ENCODE peak calls at places on chromosome 20, in ten cellular contexts. B is dorsolateral prefrontal cortex, U is HFFc6, S is nephron progenitor cell, F is A549, D is chondrocyte, P is cardiac muscle cell, G is colonic mucosa, Y is right atrium auricular region, L is Peyer's patch. W is an unnamed sample.

GRCh38 chr20:20201124-20201523 is 148.8 kb downstream of the CFAP61 start:
- DNase-seq in B (no peak), U (no peak), S (no peak), F (no peak), D (no peak), P (no peak), G (no peak), Y (no peak), L (no peak), W (no peak)

GRCh38 chr20:57064836-57065235 is 201.6 kb downstream of the BMP7 start:
- DNase-seq in B (no peak), U (no peak), S (no peak), F (no peak), D (peak; percentile 26), P (no peak), G (no peak), Y (no peak), L (no peak), W (no peak)

GRCh38 chr20:35739294-35740163 is 2.5 kb downstream of the RBM39 start:
- DNase-seq in B (no peak), U (peak; percentile 66), S (no peak), F (peak; percentile 41), D (no peak), P (no peak), G (no peak), Y (no peak), L (no peak), W (no peak)

GRCh38 chr20:48723308-48724264 is 104.2 kb downstream of the PREX1 start:
- DNase-seq in B (peak; percentile 93), U (no peak), S (peak; percentile 28), F (no peak), D (peak; percentile 32), P (no peak), G (no peak), Y (peak; percentile 64), L (peak; percentile 68), W (no peak)

GRCh38 chr20:58642465-58642864 is 8.6 kb upstream of the STX16 start:
- DNase-seq in B (no peak), U (no peak), S (no peak), F (no peak), D (no peak), P (no peak), G (no peak), Y (no peak), L (no peak), W (no peak)

GRCh38 chr20:61762208-61762710 is 303.4 kb downstream of the TAF4 start:
- DNase-seq in B (peak; percentile 32), U (no peak), S (no peak), F (no peak), D (no peak), P (no peak), G (no peak), Y (no peak), L (no peak), W (no peak)

GRCh38 chr20:17227199-17227535 is 327 bp downstream of the PCSK2 start:
- DNase-seq in B (no peak), U (no peak), S (no peak), F (no peak), D (no peak), P (peak; percentile 11), G (no peak), Y (no peak), L (no peak), W (no peak)

GRCh38 chr20:8837396-8837795 is 231.5 kb upstream of the PLCB4 start:
- DNase-seq in B (no peak), U (peak; percentile 78), S (no peak), F (peak; percentile 54), D (no peak), P (no peak), G (no peak), Y (no peak), L (no peak), W (no peak)

GRCh38 chr20:40980828-40981310 is 47.8 kb upstream of the TOP1 start:
- DNase-seq in B (no peak), U (no peak), S (no peak), F (no peak), D (no peak), P (no peak), G (no peak), Y (no peak), L (no peak), W (no peak)

GRCh38 chr20:40983898-40984297 is 44.7 kb upstream of the TOP1 start:
- DNase-seq in B (no peak), U (no peak), S (no peak), F (no peak), D (no peak), P (no peak), G (no peak), Y (no peak), L (no peak), W (no peak)

GRCh38 chr20:40984496-40984895 is 44.1 kb upstream of the TOP1 start:
- DNase-seq in B (no peak), U (no peak), S (no peak), F (no peak), D (no peak), P (no peak), G (no peak), Y (no peak), L (peak; percentile 10), W (no peak)

GRCh38 chr20:40980106-40980827 is 48.4 kb upstream of the TOP1 start:
- DNase-seq in B (no peak), U (no peak), S (no peak), F (no peak), D (no peak), P (no peak), G (no peak), Y (no peak), L (peak; percentile 3), W (no peak)

DNA sequence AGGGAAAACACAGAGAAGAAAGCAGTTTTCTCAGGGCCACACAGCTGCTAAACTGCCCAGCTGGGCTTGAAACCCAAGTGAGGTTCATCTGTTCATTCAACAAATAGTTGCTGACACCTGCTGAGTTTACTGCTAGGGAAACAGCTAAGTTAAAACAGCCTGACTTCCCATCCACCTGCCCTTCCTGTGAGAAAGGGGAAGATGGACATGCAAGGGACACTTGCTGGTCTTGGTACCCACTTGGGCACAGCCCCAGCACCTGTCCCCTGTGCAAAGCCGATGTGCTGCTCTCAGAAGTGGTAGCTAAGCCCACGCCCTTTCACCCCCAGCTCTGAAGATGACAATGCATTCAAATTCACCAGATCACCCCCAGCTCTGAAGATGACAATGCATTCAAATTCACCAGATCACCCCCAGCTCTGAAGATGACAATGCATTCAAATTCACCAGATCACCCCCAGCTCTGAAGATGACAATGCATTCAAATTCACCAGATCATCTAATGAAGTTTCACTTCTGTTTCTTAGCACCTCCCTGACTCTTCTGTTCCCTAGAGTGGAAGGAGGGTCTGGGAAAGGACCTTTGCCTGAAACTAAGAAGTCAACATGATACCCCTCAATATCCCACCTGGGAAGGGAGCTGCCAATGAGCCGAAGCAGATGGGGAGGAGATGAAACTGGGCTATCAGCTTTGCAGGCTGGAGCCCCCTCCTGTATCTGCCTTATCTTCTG is 46.0 kb upstream of the TOP1 start:
- DNase-seq in B (no peak), U (no peak), S (no peak), F (no peak), D (no peak), P (no peak), G (no peak), Y (no peak), L (peak; percentile 16), W (no peak)
- TF ChIP-seq CTCF in B (no peak), U (no peak), S (no peak), F (no peak), D (no peak), P (no peak), G (no peak), Y (no peak), L (no peak), W (no peak)

DNA sequence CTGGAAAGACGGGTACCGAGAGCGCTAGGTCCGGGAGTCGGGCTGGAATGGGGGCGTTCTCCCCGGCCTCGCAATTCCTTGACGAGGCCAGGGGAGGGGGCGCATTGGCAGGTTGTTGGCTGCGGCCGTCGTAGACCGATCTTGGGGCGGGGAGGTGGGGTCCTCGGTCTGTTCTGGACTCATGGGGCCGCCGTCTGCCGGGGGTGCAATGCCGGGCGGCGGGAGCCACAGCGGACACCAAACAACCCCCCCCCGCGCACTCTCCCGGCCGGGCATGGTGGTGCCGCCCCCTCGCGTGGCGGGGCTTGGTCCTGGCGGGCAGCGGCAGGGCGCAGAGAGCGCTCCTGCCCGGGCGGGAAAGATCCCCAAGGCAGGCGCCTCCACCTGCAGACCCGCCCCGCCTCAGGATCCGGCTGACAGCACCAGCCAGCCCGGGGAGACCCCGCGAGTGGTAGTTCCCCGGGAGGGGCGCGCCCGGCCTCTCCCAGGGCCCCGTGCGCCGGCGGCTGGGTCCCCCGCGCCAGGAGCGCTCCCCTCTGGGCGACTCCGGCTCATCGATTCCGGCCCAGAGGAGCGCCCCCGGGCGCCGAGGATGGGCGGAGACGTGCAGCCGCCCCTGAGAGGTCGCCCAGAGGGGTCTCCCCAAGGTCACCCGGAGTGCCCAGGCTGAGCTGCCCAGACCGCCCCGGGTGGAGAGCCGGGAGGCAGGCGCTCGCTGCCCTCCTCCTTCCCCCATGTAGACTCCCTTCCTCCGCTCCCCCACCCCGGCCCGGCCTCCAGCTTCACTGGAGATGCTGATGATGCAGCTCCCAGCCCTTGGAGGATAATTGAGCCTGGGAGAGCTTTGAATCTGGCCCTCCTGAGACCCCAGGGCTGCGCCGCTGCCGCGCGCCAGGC is 709 bp downstream of the PPP1R16B start:
- DNase-seq in B (no peak), U (no peak), S (peak; percentile 46), F (no peak), D (no peak), P (peak; percentile 9), G (no peak), Y (no peak), L (peak; percentile 59), W (peak; percentile 51)
- TF ChIP-seq CTCF in B (peak; percentile 12), U (no peak), S (no peak), F (peak; percentile 14), D (peak; percentile 27), P (no peak), G (no peak), Y (no peak), L (no peak), W (no peak)

DNA sequence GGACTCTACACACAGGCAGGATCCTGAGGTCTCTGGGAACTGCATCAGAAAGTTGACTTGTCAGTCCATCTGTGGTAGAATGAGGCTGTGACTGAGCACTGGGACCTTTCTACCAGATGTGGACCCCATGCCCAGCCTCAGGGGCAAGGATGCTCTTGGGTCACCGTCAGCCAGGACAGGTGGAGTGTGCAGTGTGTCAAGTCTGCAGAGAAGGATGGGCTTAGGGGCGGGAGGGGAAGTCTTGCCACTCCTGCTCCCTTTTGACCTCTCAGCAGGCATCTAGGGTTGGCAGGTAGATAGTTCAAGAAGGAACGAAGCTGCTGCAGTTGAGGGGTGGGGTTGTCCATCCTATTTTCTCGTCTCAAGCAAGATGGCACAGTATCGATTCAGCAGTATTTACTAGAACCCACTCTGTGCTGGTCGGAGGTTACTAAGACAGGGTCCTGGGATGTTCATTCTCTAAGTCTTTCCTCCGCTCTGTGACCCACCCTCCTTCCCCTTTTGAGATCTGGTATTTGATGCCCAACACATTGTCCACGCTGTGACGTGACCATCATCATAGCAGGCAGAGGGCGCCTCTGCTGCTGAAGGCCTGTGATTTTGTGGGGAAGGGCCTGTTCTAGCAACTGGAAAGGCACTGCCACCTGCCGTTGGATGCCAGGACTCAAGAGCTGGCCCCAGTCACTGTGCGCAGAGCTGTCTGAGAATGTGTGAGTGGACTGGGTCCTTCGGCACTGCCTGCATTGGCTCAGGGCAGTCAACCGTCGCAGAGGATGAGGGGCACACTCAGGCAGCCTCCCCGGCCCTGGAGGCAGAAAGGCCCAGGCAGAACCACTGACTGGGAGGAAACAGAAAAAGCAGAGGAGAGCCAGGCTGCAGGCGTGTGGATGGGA is 23.2 kb downstream of the RBCK1 start:
- DNase-seq in B (peak; percentile 85), U (peak; percentile 61), S (peak; percentile 54), F (peak; percentile 95), D (no peak), P (peak; percentile 73), G (peak; percentile 41), Y (no peak), L (peak; percentile 36), W (no peak)
- TF ChIP-seq CTCF in B (peak; percentile 86), U (peak; percentile 76), S (peak; percentile 44), F (peak; percentile 99), D (peak; percentile 82), P (peak; percentile 55), G (peak; percentile 33), Y (peak; percentile 78), L (peak; percentile 71), W (no peak)

GRCh38 chr20:25302596-25302995 is 54.7 kb downstream of the PYGB start:
- DNase-seq in B (no peak), U (no peak), S (no peak), F (no peak), D (no peak), P (no peak), G (no peak), Y (no peak), L (no peak), W (no peak)

GRCh38 chr20:25301357-25301920 is 53.6 kb downstream of the PYGB start:
- DNase-seq in B (no peak), U (no peak), S (no peak), F (no peak), D (no peak), P (no peak), G (no peak), Y (no peak), L (no peak), W (no peak)

GRCh38 chr20:25303292-25304024 is 55.6 kb downstream of the PYGB start:
- DNase-seq in B (no peak), U (no peak), S (no peak), F (no peak), D (no peak), P (no peak), G (no peak), Y (no peak), L (no peak), W (no peak)

GRCh38 chr20:25306991-25307903 is 59.4 kb downstream of the PYGB start:
- DNase-seq in B (peak; percentile 25), U (no peak), S (no peak), F (no peak), D (peak; percentile 64), P (no peak), G (no peak), Y (no peak), L (no peak), W (no peak)

DNA sequence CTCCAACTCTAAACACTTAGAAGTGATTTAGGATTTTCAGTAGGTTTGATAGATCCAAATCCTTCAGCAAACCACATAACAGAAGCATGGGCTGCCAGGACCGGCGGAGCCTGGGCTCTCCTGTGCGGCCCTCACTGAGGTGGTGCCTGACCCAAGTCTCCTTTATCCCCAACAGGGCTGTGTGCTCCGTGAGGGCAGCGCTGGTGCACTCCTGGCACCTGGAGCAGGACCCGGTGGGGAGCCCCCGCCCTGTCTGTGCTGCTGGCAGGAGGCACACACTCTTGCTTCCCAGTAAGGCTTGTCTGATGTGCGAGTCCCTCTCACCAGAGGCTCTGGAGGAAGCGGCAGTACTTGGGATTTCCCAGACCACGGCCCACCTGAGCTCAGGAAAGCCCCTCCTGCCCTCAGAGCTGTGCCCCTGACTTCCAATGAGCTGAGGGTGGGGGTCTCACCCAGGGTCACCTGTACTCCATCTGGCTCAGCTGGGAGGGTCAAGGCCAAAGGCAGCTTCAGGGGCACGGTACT is 56.2 kb downstream of the PYGB start:
- DNase-seq in B (no peak), U (no peak), S (no peak), F (no peak), D (no peak), P (no peak), G (no peak), Y (no peak), L (no peak), W (no peak)
- TF ChIP-seq CTCF in B (no peak), U (no peak), S (no peak), F (no peak), D (no peak), P (no peak), G (no peak), Y (no peak), L (no peak), W (no peak)